ENCODE peak calls at places on chromosomes 7 and 10, in five cellular contexts. A, B, U, G and V are unnamed samples.

GRCh38 chr10:52410916-52411315 is 96.8 kb downstream of the DKK1 start:
- DNase-seq in U (peak; percentile 11), B (no peak), G (no peak), A (no peak), V (no peak)

GRCh38 chr10:28468707-28469483 is 64.0 kb upstream of the WAC start:
- DNase-seq in A (no peak), U (no peak), B (no peak), G (no peak), V (no peak)

GRCh38 chr7:56028942-56029630 is 22.2 kb downstream of the PSPH start:
- DNase-seq in B (peak; percentile 57), U (no peak), G (no peak), A (no peak), V (no peak)

GRCh38 chr10:123427386-123427785 is 238.8 kb upstream of the GPR26 start:
- DNase-seq in U (no peak), B (peak; percentile 20), G (no peak), A (no peak), V (no peak)

GRCh38 chr7:33186187-33186586 is 56.8 kb downstream of the BBS9 start:
- DNase-seq in U (no peak), B (no peak), G (no peak), A (peak; percentile 40), V (no peak)

GRCh38 chr10:69787681-69788080 is 14.0 kb upstream of the COL13A1 start:
- DNase-seq in G (peak; percentile 25), A (no peak), B (no peak), U (no peak), V (no peak)

GRCh38 chr7:134051020-134051419 is 76.1 kb upstream of the LRGUK start:
- DNase-seq in B (no peak), A (no peak), U (no peak), G (no peak), V (no peak)

GRCh38 chr7:618539-619355 is 99.1 kb upstream of the PDGFA start:
- DNase-seq in U (no peak), G (no peak), B (peak; percentile 55), A (no peak), V (no peak)

GRCh38 chr7:19522486-19522885 is 186.4 kb downstream of the POLR1F start:
- DNase-seq in A (peak; percentile 95), G (no peak), B (no peak), U (no peak), V (no peak)

GRCh38 chr7:156667110-156667436 is 26.5 kb downstream of the RNF32 start:
- DNase-seq in G (no peak), B (no peak), A (no peak), U (no peak), V (no peak)

GRCh38 chr10:80357000-80357803 is 621 bp downstream of the DYDC2 start:
- DNase-seq in U (peak; percentile 8), G (peak; percentile 72), B (peak; percentile 49), A (no peak), V (no peak)

GRCh38 chr7:19377611-19378339 is 232.6 kb upstream of the FERD3L start:
- DNase-seq in A (peak; percentile 63), B (peak; percentile 9), G (no peak), U (no peak), V (no peak)

GRCh38 chr10:96229568-96230030 is 41.8 kb downstream of the BLNK start:
- DNase-seq in A (peak; percentile 64), B (peak; percentile 88), G (peak; percentile 80), U (peak; percentile 73), V (peak; percentile 24)

GRCh38 chr10:29559996-29560395 is 74.8 kb downstream of the SVIL start:
- DNase-seq in G (no peak), A (no peak), B (no peak), U (no peak), V (no peak)

GRCh38 chr7:13276977-13277376 is 589.5 kb downstream of the ARL4A start:
- DNase-seq in A (no peak), G (no peak), U (no peak), B (no peak), V (no peak)

GRCh38 chr10:14032406-14032998 is 298.2 kb downstream of the FRMD4A start:
- DNase-seq in B (peak; percentile 28), U (peak; percentile 51), G (peak; percentile 30), A (peak; percentile 22), V (no peak)
- TF ChIP-seq CTCF in B (peak; percentile 57), U (peak; percentile 45), G (peak; percentile 68), A (peak; percentile 66), V (peak; percentile 80)

GRCh38 chr7:118053353-118053752 is 130.6 kb upstream of the LSM8 start:
- DNase-seq in G (no peak), B (no peak), U (no peak), A (no peak), V (no peak)
- H3K4me3 ChIP-seq in G (no peak overlapping the region), B (no peak overlapping the region), U (no peak overlapping the region), A (no peak overlapping the region), V (no peak overlapping the region)

DNA sequence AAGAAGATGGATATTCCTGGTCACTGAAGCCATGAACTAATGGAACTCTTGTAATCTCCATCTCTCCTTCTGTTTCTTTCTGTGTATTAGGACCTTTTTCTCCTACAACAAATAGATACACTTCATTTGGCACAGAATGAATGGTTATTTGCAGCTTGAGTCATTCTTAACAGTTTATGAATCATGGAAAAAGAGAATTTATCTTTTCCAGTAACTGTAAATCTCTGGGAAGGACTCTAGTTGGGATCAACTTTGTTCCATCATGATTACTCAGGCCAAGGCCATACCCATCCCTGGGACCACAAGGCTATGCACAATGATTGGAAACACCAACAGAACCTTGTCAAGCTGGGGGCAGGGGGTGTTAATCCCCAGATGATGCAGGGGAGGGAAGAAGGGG is 36.1 kb upstream of the MDFIC start:
- DNase-seq in G (no peak), U (no peak), A (peak; percentile 82), B (no peak), V (no peak)
- TF ChIP-seq CTCF in G (no peak), U (no peak), A (no peak), B (no peak), V (no peak)

GRCh38 chr10:24453404-24453830 is 244.5 kb downstream of the KIAA1217 start:
- DNase-seq in B (no peak), U (no peak), A (peak; percentile 57), G (no peak), V (no peak)

GRCh38 chr10:24452030-24452429 is 243.1 kb downstream of the KIAA1217 start:
- DNase-seq in U (no peak), B (no peak), G (no peak), A (no peak), V (no peak)

GRCh38 chr10:24449334-24449740 is 240.4 kb downstream of the KIAA1217 start:
- DNase-seq in U (no peak), B (no peak), G (no peak), A (peak; percentile 66), V (no peak)

GRCh38 chr10:24449769-24450310 is 240.9 kb downstream of the KIAA1217 start:
- DNase-seq in U (no peak), B (no peak), A (no peak), G (no peak), V (no peak)

DNA sequence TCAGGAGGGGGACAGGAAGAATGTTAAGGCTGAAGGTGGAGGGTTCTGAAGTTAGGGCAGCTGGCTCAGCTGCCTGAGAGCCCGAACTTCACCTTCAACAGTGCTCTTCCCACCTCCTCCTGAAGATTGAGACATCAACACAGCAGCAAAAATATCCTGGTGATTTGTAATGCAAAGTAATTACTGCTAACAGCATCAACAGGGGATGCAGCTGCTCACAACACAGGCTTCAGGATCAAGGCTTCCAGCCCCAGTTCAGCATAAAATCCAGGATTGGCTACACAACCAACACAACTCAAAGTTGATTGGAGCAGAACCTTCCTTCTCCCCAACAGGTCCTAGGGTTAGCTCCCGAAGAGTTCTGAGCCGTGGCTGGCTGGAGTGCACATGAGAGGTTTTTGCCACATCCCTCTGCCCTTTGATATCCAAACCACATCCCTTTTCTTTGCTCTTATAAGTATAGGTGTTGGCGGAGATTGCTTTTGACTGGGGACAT is 242.4 kb downstream of the KIAA1217 start:
- DNase-seq in G (peak; percentile 8), A (no peak), B (no peak), U (no peak), V (no peak)
- H3K4me3 ChIP-seq in G (no peak overlapping the region), A (no peak overlapping the region), B (no peak overlapping the region), U (peak overlapping the region; percentile 41), V (no peak overlapping the region)

DNA sequence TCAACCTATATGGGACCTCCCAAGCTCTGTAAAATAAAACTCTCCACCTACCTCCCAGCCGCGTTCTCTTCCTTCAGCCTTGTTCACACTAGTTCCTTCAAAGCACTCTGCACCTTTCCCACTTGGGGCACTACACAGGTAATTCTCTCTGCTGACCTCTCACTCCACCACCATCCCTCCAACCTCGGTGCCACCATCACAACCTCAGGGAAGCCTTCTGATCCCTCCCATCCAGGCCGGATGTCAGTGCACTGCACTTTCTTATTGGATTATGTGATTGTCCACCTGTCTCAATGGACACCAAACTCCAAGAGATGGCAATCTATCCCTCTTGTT is 7.0 kb downstream of the LARP4B start:
- DNase-seq in A (no peak), B (no peak), U (no peak), G (no peak), V (no peak)
- TF ChIP-seq CTCF in A (no peak), B (no peak), U (no peak), G (no peak), V (no peak)

GRCh38 chr7:140519007-140519399 is 39.7 kb upstream of the MKRN1 start:
- DNase-seq in G (no peak), U (peak; percentile 14), B (no peak), A (no peak), V (no peak)
- H3K4me3 ChIP-seq in G (no peak overlapping the region), U (no peak overlapping the region), B (no peak overlapping the region), A (no peak overlapping the region), V (no peak overlapping the region)